ENCODE peak calls at places on chromosomes 7 and 10, in six cellular contexts. V, C, P, R, W and N are unnamed samples.

GRCh38 chr7:149422065-149422913 is 38.6 kb downstream of the ZNF777 start:
- DNase-seq in V (peak; percentile 80), C (peak; percentile 84), P (peak; percentile 71), R (peak; percentile 94), W (peak; percentile 68), N (peak; percentile 81)

GRCh38 chr10:30847199-30847598 is 184.5 kb downstream of the ZNF438 start:
- DNase-seq in V (no peak), C (no peak), P (no peak), R (no peak), W (no peak), N (no peak)

GRCh38 chr7:47610506-47611044 is 28.7 kb upstream of the TNS3 start:
- DNase-seq in V (no peak), C (no peak), P (no peak), R (no peak), W (no peak), N (no peak)

GRCh38 chr7:27965650-27966049 is 214.9 kb downstream of the JAZF1 start:
- DNase-seq in V (no peak), C (no peak), P (no peak), R (no peak), W (no peak), N (no peak)

GRCh38 chr10:69649771-69650550 is 19.9 kb downstream of the FAM241B start:
- DNase-seq in V (no peak), C (peak; percentile 52), P (no peak), R (peak; percentile 48), W (no peak), N (no peak)

GRCh38 chr7:8363407-8364015 is 69.9 kb upstream of the NXPH1 start:
- DNase-seq in V (no peak), C (no peak), P (no peak), R (no peak), W (no peak), N (no peak)

GRCh38 chr10:110632591-110633215 is 11.4 kb upstream of the RBM20 start:
- DNase-seq in V (no peak), C (no peak), P (no peak), R (no peak), W (no peak), N (no peak)

GRCh38 chr10:3126249-3126648 is 46.3 kb downstream of the PITRM1 start:
- DNase-seq in V (no peak), C (peak; percentile 12), P (peak; percentile 33), R (no peak), W (no peak), N (no peak)

GRCh38 chr10:75597691-75598455 is 166.4 kb downstream of the LRMDA start:
- DNase-seq in V (no peak), C (no peak), P (no peak), R (no peak), W (no peak), N (no peak)

GRCh38 chr7:43039346-43039745 is 73.1 kb upstream of the HECW1 start:
- DNase-seq in V (no peak), C (no peak), P (no peak), R (peak; percentile 62), W (no peak), N (no peak)

GRCh38 chr7:7982904-7983303 is 14.3 kb downstream of the GLCCI1 start:
- DNase-seq in V (no peak), C (no peak), P (no peak), R (no peak), W (no peak), N (no peak)

GRCh38 chr10:86943316-86944030 is 13.9 kb downstream of the MMRN2 start:
- DNase-seq in V (no peak), C (no peak), P (no peak), R (no peak), W (no peak), N (no peak)

GRCh38 chr10:123278445-123278844 is 124.2 kb downstream of the BUB3 start:
- DNase-seq in V (no peak), C (no peak), P (no peak), R (no peak), W (no peak), N (no peak)

GRCh38 chr7:95608344-95609173 is 12.2 kb upstream of the PDK4 start:
- DNase-seq in V (peak; percentile 94), C (peak; percentile 91), P (peak; percentile 96), R (peak; percentile 74), W (peak; percentile 93), N (no peak)

GRCh38 chr7:44654255-44654791 is 47.9 kb downstream of the OGDH start:
- DNase-seq in V (no peak), C (no peak), P (peak; percentile 69), R (no peak), W (no peak), N (no peak)

GRCh38 chr10:118543714-118544400 is 51.6 kb downstream of the PRLHR start:
- DNase-seq in V (peak; percentile 60), C (peak; percentile 47), P (peak; percentile 38), R (peak; percentile 83), W (peak; percentile 59), N (peak; percentile 19)

GRCh38 chr7:7535688-7536087 is at the start of gene COL28A1:
- DNase-seq in V (no peak), C (no peak), P (peak; percentile 34), R (no peak), W (no peak), N (no peak)

GRCh38 chr7:112205348-112206237 is 606 bp downstream of the DOCK4 start:
- DNase-seq in V (peak; percentile 80), C (peak; percentile 74), P (peak; percentile 78), R (peak; percentile 85), W (peak; percentile 61), N (peak; percentile 24)

GRCh38 chr10:42690449-42691360 is 52.3 kb upstream of the ZNF33B start:
- DNase-seq in V (no peak), C (no peak), P (no peak), R (peak; percentile 72), W (peak; percentile 10), N (no peak)

GRCh38 chr10:11156480-11156879 is 138.8 kb downstream of the CELF2 start:
- DNase-seq in V (no peak), C (no peak), P (no peak), R (no peak), W (no peak), N (no peak)

GRCh38 chr10:69416695-69417094 is at the start of gene TACR2:
- DNase-seq in V (no peak), C (no peak), P (no peak), R (no peak), W (no peak), N (no peak)

GRCh38 chr7:36034020-36034419 is 119.0 kb upstream of the EEPD1 start:
- DNase-seq in V (no peak), C (no peak), P (no peak), R (no peak), W (no peak), N (no peak)

GRCh38 chr7:25495905-25496304 is 267.6 kb upstream of the NPVF start:
- DNase-seq in V (no peak), C (no peak), P (no peak), R (no peak), W (no peak), N (no peak)

GRCh38 chr7:100888988-100889760 is at the start of gene UFSP1:
- DNase-seq in V (no peak), C (peak; percentile 80), P (no peak), R (no peak), W (no peak), N (no peak)

GRCh38 chr7:114048386-114049235 is 129.8 kb upstream of the PPP1R3A start:
- DNase-seq in V (no peak), C (no peak), P (no peak), R (peak; percentile 23), W (no peak), N (no peak)

DNA sequence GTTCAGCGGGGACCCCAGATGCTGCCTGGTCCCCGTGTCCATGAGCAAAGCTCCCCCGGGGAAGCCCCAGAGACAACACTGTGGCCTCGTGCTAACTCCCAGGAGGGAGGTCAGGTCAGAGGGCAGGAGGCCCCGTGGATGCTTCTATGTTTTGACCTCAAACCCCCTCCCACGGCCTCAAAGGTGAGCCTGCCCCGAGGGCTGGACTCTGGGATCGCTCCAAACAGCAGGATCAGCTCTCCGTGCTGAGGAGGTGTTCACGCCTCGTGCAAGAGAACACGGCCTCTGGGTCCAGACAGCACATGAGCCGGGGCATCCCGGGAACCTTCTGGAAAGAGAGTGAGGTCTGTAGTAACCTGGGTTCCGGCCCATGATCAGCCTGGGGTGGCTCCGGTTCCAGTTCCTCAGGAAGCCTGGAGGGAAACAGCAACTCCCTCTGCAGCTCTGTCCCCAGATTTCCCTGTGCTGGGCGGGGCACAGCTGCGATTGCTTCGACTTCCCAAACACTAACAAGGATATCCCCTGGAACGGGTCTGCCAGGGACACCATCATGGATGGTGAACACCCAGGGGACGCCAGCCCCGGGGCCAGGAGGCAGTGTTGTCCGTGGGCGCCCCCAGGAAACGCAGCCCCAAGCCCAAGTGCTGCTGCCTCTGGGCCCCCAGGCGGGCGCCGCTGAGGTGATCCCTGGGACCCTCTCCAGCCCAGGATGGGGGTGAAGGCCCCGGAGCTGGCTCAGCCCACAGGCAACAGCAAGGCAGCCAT is 18.0 kb upstream of the INPP5A start:
- DNase-seq in V (peak; percentile 55), C (no peak), P (peak; percentile 59), R (no peak), W (peak; percentile 21), N (no peak)
- H3K27ac ChIP-seq in V (peak overlapping the region; percentile 85), C (peak overlapping the region; percentile 100), P (peak overlapping the region; percentile 98), R (no peak overlapping the region), W (peak overlapping the region; percentile 94), N (no peak overlapping the region)

DNA sequence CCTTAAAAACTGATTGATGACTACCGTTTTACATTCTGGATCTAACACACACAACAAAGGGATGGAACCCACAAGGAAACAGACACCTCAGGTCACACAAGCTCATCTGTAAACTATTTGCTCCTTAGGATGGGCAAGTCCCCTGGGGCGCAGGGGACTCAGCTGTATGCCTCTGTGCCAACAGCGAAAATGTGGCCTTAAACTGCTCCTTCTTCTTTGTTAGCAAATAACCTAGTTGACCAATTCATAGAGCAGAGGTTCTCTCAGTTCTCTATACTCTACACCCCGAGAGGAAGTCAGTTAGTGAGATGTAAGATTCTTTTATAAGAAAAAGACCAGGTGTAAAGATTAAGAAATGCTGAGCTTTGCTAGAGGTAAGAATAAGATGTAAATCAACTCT is 181.9 kb upstream of the PRSS58 start:
- DNase-seq in V (no peak), C (no peak), P (no peak), R (no peak), W (no peak), N (no peak)
- H3K4me1 ChIP-seq in V (peaks cover 25% of the 10 kb centered on the region), C (no peaks in the 10 kb centered on the region), P (no peaks in the 10 kb centered on the region), R (peaks cover 18% of the 10 kb centered on the region), W (no peaks in the 10 kb centered on the region), N (peaks cover 30% of the 10 kb centered on the region)

GRCh38 chr10:80357000-80357803 is 621 bp downstream of the DYDC2 start:
- DNase-seq in V (no peak), C (peak; percentile 58), P (no peak), R (peak; percentile 77), W (peak; percentile 13), N (no peak)
- H3K4me3 ChIP-seq in V (peak overlapping the region; percentile 40), C (peak overlapping the region; percentile 55), P (no peak overlapping the region), R (peak overlapping the region; percentile 69), W (no peak overlapping the region), N (no peak overlapping the region)

DNA sequence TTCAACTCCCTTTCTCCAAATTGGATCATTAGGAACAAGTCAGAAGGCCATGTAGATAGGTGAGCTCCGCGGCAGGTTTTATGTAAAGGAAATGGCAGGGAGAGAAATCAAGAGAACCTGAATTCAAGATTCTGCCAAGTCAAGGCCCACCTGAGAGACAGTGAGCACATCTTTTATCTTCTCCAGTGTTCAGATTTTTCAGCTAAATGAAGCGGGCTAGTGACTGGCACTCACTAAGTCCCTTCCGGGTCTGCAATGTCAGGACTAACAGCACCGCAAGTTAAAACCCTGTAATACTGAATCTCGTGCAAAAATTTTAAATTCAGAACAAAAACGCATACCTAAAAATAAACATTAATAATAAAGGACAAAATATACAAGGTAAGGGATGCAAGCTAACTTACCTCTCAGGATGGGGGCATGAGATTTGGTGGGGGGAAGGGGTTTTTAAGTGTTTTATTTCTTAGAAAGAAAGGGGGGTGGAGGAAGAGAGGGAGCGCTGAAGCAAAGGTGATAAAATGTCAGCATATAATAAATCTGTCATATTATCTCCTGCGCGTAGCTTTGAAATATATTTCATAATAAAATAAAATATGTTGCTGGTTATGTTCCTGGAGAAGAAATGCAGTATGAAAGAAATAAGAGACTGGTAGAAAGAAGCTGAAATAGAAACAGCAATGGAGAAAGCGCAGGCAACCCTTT is 17.5 kb downstream of the TCAF1 start:
- DNase-seq in V (no peak), C (no peak), P (no peak), R (no peak), W (no peak), N (no peak)
- H3K27ac ChIP-seq in V (no peak overlapping the region), C (no peak overlapping the region), P (no peak overlapping the region), R (no peak overlapping the region), W (no peak overlapping the region), N (no peak overlapping the region)